ENCODE peak calls at places on chromosome 13, in four cellular contexts. E, B, K and Y are unnamed samples.

GRCh38 chr13:72804301-72804700 is 22.4 kb downstream of the PIBF1 start:
- DNase-seq in E (no peak), B (no peak), K (no peak), Y (no peak)

GRCh38 chr13:113152894-113153809 is 5.3 kb upstream of the PROZ start:
- DNase-seq in E (no peak), B (peak), K (no peak), Y (peak)

GRCh38 chr13:43567608-43568007 is 219.2 kb downstream of the ENOX1 start:
- DNase-seq in E (no peak), B (no peak), K (peak), Y (peak)

GRCh38 chr13:93736111-93736510 is 509.5 kb downstream of the GPC6 start:
- DNase-seq in E (no peak), B (no peak), K (peak), Y (peak)

GRCh38 chr13:28657784-28658538 is 969 bp upstream of the POMP start:
- DNase-seq in E (no peak), B (no peak), K (peak), Y (peak)

GRCh38 chr13:28447989-28448388 is 46.9 kb downstream of the FLT1 start:
- DNase-seq in E (no peak), B (no peak), K (no peak), Y (no peak)

GRCh38 chr13:40318366-40318765 is 348.1 kb downstream of the FOXO1 start:
- DNase-seq in E (peak), B (no peak), K (no peak), Y (peak)

GRCh38 chr13:21557995-21558394 is 46.0 kb downstream of the MICU2 start:
- DNase-seq in E (peak), B (no peak), K (no peak), Y (peak)

GRCh38 chr13:73300718-73301425 is 242.1 kb downstream of the KLF5 start:
- DNase-seq in E (no peak), B (no peak), K (no peak), Y (no peak)

GRCh38 chr13:50378513-50378970 is 363.3 kb downstream of the KCNRG start:
- DNase-seq in E (no peak), B (no peak), K (no peak), Y (no peak)

GRCh38 chr13:35957996-35958395 is 173.2 kb downstream of the DCLK1 start:
- DNase-seq in E (no peak), B (no peak), K (no peak), Y (no peak)

GRCh38 chr13:53379485-53379884 is 350.9 kb downstream of the OLFM4 start:
- DNase-seq in E (no peak), B (no peak), K (no peak), Y (no peak)

GRCh38 chr13:73162912-73163911 is 104.4 kb downstream of the KLF5 start:
- DNase-seq in E (no peak), B (no peak), K (no peak), Y (no peak)

GRCh38 chr13:106103779-106104178 is 431.7 kb downstream of the EFNB2 start:
- DNase-seq in E (no peak), B (no peak), K (no peak), Y (peak)

GRCh38 chr13:53112522-53112921 is 83.9 kb downstream of the OLFM4 start:
- DNase-seq in E (no peak), B (no peak), K (no peak), Y (no peak)

GRCh38 chr13:113117335-113117872 is 5.2 kb upstream of the F10 start:
- DNase-seq in E (peak), B (peak), K (no peak), Y (no peak)

GRCh38 chr13:27339299-27339698 is 68.7 kb downstream of the RASL11A start:
- DNase-seq in E (peak), B (no peak), K (peak), Y (peak)

GRCh38 chr13:35309711-35310110 is 166.8 kb downstream of the MAB21L1 start:
- DNase-seq in E (no peak), B (no peak), K (no peak), Y (no peak)

GRCh38 chr13:27822258-27822872 is 30.1 kb downstream of the GSX1 start:
- DNase-seq in E (no peak), B (peak), K (peak), Y (peak)

GRCh38 chr13:114130708-114131580 is 1.5 kb downstream of the RASA3 start:
- DNase-seq in E (peak), B (no peak), K (peak), Y (peak)

GRCh38 chr13:73891805-73892204 is 242.4 kb downstream of the KLF12 start:
- DNase-seq in E (no peak), B (no peak), K (no peak), Y (no peak)

GRCh38 chr13:51520524-51520923 is 63.7 kb upstream of the WDFY2 start:
- DNase-seq in E (no peak), B (no peak), K (peak), Y (peak)

GRCh38 chr13:46831588-46832194 is 34.7 kb upstream of the ESD start:
- DNase-seq in E (peak), B (no peak), K (peak), Y (peak)

GRCh38 chr13:104571161-104571889 is 1505.1 kb upstream of the SLC10A2 start:
- DNase-seq in E (peak), B (peak), K (peak), Y (peak)

DNA sequence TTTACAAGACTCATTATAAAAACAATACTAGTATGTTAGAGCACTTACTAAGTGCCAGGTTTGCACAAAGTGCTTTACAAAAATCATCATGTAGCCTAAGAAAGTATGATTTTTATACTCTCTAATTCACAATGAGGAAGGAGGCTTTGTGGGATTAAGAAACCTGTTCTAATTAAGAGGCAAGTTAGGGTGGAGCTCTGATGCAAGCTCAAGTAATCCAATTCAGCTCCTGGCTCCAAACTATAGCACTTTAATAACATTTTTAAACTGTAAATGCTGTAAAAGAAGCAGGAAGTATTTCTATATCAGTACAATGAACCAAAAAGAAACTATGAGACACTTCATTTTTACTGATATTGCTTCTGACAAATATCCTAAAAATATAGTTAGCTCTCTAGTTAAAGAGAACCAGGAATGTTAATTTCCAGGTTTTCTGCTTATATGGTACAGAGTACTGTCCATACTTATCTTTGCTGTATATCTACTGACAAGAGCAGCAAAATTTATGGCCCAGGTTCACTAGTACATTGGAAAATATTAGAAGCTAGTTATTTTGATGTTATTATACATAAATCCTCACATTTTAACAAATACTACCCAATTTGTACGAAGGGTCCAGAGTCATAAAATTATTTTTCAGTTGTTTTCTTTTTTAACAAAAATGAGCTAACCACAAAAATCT is 482.0 kb downstream of the DIAPH3 start:
- DNase-seq in E (no peak), B (no peak), K (peak), Y (no peak)
- H3K4me3 ChIP-seq in E (no peak), B (no peak), K (no peak), Y (no peak)

GRCh38 chr13:39273953-39274352 is 235.7 kb downstream of the NHLRC3 start:
- DNase-seq in E (no peak), B (no peak), K (peak), Y (peak)
- TF ChIP-seq CTCF in E (no peak), B (no peak), K (no peak), Y (peak)

GRCh38 chr13:25421602-25422001 is 49.8 kb downstream of the ATP8A2 start:
- DNase-seq in E (no peak), B (no peak), K (no peak), Y (no peak)
- H3K4me3 ChIP-seq in E (no peak), B (no peak), K (no peak), Y (no peak)

GRCh38 chr13:98033277-98034247 is 80.1 kb downstream of the IPO5 start:
- DNase-seq in E (peak), B (peak), K (peak), Y (peak)
- TF ChIP-seq CTCF in E (peak), B (no peak), K (peak), Y (peak)

DNA sequence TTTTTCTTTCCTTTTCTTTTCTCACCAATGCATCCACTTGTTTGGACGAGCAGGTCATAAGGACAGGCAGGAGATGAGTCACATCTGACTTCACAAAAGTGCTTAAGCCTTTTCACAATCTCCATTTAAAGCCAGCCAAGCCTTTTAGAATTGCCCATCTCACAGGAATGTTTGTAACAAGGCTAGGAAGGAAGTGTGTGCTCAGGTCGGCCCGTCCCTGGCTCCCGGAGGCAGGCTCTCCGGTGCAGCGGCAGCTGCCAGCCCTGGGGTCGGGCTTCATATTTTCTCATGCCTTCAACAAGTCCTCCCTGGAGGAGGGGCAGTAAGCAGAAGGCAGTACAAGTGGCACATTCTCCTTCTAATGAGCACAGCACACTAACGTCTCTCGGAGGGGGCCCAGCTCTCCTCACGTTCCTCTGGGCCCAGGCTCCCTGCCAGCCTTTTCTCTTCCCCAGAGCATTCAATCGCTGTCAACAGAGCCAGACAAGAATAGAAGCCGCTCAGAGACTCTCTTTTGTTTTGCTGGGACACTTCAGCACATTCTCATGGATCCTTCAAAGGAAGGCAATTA is 180.5 kb downstream of the COL4A1 start:
- DNase-seq in E (no peak), B (peak), K (peak), Y (peak)
- H3K4me3 ChIP-seq in E (no peak), B (no peak), K (peak), Y (peak)

GRCh38 chr13:60138674-60139073 is 25.1 kb downstream of the DIAPH3 start:
- DNase-seq in E (no peak), B (no peak), K (no peak), Y (no peak)
- TF ChIP-seq CTCF in E (no peak), B (no peak), K (no peak), Y (no peak)